ENCODE peak calls at places on chromosomes 7 and 10, in six cellular contexts. T is suprapubic skin, O is gastrocnemius medialis, C is testis, W is heart left ventricle, H is HepG2. V is an unnamed sample. For H3K4me1, the result is how much of the 10 kb centered on the place peaks cover.

GRCh38 chr7:81173766-81174281 is 255.0 kb upstream of the SEMA3C start:
- DNase-seq in T (no peak), O (no peak), C (no peak), W (no peak), H (no peak), V (no peak)

GRCh38 chr7:34249192-34249591 is 343.9 kb downstream of the BMPER start:
- DNase-seq in T (no peak), O (no peak), C (no peak), W (no peak), H (no peak), V (no peak)

GRCh38 chr7:82234457-82235049 is 209.0 kb downstream of the CACNA2D1 start:
- DNase-seq in T (no peak), O (no peak), C (no peak), W (no peak), H (peak), V (no peak)

GRCh38 chr7:41046221-41046761 is 656.6 kb downstream of the INHBA start:
- DNase-seq in T (no peak), O (peak), C (no peak), W (peak), H (no peak), V (no peak)

GRCh38 chr10:59708816-59709471 is 706 bp downstream of the SLC16A9 start:
- DNase-seq in T (no peak), O (peak), C (peak), W (peak), H (no peak), V (peak)

GRCh38 chr7:83643754-83644153 is 5.2 kb downstream of the SEMA3E start:
- DNase-seq in T (no peak), O (no peak), C (no peak), W (no peak), H (no peak), V (no peak)

GRCh38 chr10:48332166-48332870 is 25.8 kb downstream of the MAPK8 start:
- DNase-seq in T (no peak), O (no peak), C (no peak), W (no peak), H (no peak), V (no peak)

GRCh38 chr7:89661876-89662275 is 492.4 kb upstream of the STEAP1 start:
- DNase-seq in T (no peak), O (no peak), C (no peak), W (no peak), H (no peak), V (no peak)

GRCh38 chr10:70549962-70550845 is 52.3 kb downstream of the PRF1 start:
- DNase-seq in T (no peak), O (peak), C (peak), W (peak), H (peak), V (peak)

GRCh38 chr7:55409474-55410225 is 44.5 kb downstream of the LANCL2 start:
- DNase-seq in T (no peak), O (no peak), C (no peak), W (no peak), H (no peak), V (no peak)

GRCh38 chr10:8444630-8445029 is 390.1 kb downstream of the GATA3 start:
- DNase-seq in T (no peak), O (no peak), C (peak), W (no peak), H (no peak), V (peak)

GRCh38 chr10:13716161-13717071 is 129.7 kb downstream of the PRPF18 start:
- DNase-seq in T (no peak), O (no peak), C (no peak), W (peak), H (no peak), V (no peak)

GRCh38 chr10:13715091-13715490 is 128.3 kb downstream of the PRPF18 start:
- DNase-seq in T (no peak), O (no peak), C (no peak), W (no peak), H (no peak), V (no peak)

GRCh38 chr10:13709931-13710690 is 123.3 kb downstream of the PRPF18 start:
- DNase-seq in T (no peak), O (no peak), C (no peak), W (no peak), H (no peak), V (no peak)

GRCh38 chr10:13711281-13711680 is 124.5 kb downstream of the PRPF18 start:
- DNase-seq in T (no peak), O (no peak), C (no peak), W (no peak), H (no peak), V (no peak)

DNA sequence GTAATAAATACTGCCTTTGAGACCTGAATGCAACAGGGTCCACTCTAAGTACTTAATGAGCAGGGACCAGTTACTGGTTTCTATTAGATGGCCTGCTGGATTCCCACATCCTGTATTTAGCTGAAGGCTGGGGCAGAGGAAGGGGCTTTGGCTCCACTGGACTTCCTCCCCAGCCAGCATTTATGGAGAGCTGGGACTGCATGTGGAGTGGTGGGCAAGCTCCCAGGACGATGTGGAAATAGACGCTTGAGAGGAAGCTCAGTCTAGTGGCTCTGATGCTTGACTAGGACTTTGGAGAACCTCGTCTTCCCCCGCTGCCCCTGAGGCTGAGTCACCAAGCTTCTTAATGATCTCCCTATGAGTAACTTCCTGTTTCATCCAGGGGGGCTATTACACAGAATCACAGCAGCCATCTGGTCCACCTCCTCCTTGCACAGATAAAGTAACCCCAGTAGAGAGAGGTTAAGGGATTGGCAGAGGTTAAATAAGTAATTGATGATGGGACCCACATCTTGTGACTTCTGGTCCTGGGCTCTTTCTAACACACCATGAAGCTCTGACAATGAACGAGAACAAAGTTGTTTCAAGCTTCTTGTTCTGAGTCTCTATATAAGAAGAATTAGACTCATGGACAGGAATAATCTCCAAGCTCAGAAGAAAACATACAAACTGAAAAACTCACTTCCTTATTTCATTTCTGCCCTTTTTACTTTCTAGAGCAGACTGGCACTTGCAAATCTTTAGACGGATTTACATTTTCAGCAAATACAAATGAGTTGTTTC is 126.2 kb downstream of the PRPF18 start:
- DNase-seq in T (peak), O (peak), C (peak), W (peak), H (no peak), V (peak)
- TF ChIP-seq POLR2A in T (no peak), O (no peak), C (no peak), W (no peak), H (no peak), V (no peak)

GRCh38 chr7:151083071-151083823 is at the start of gene TMUB1:
- DNase-seq in T (peak), O (peak), C (peak), W (peak), H (peak), V (peak)
- H3K4me1 ChIP-seq in T (half or more), O (half or more), C (under half), W (half or more), H (half or more), V (half or more)

DNA sequence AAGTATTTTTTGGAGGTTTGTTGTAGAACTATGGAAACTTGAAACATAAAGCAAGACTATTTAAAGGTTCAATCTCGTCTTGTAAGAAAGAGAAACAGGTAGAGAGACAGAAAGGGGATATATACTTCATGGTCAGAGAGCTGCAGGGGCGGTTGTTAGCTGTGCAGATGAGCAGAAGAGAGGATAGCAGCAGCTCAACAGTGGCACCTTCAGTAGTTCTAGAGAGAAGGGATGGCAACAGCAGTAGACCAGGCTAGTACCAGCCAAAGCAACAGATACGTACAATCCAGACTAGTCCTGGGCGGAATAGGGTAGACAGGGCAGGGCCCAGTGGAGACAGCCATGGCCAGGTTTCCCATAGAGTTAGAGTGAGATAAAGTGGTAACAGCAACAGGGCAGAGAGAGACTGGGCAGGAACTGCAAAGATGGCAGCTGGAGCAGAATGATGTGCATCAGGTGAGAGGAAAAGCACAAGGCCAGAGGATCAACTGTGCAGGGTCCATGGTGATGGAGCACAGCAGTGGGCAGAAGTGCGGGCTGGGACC is 145.2 kb downstream of the FRMD4A start:
- DNase-seq in T (no peak), O (no peak), C (peak), W (no peak), H (peak), V (no peak)
- TF ChIP-seq POLR2A in T (no peak), O (no peak), C (no peak), W (no peak), H (peak), V (peak)

GRCh38 chr10:118042827-118043242 is 3.9 kb downstream of the RAB11FIP2 start:
- DNase-seq in T (no peak), O (no peak), C (no peak), W (no peak), H (no peak), V (no peak)

GRCh38 chr10:118045842-118046490 is 775 bp downstream of the RAB11FIP2 start:
- DNase-seq in T (peak), O (peak), C (peak), W (peak), H (peak), V (peak)

GRCh38 chr10:118041316-118041715 is 5.4 kb downstream of the RAB11FIP2 start:
- DNase-seq in T (no peak), O (no peak), C (no peak), W (no peak), H (no peak), V (no peak)

GRCh38 chr10:118045154-118045841 is 1.4 kb downstream of the RAB11FIP2 start:
- DNase-seq in T (no peak), O (no peak), C (no peak), W (no peak), H (no peak), V (no peak)

DNA sequence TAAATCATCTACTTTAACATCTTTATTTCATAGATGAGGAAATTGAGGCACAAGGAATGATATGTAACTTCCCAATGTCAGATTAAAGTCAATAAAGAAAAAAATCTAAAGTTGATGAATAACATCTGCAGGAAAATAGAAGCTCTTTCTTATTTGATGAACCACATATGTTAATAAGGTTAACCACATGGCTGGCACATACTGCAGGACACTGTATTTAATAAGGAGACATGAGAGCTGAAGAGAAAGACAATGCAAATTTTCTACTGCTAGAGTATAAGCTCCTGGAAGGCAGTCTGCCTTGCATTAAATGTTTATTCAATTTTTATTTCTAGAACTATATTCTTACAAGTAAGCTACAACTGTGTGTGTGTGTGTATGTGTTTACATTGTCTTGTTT is 4.4 kb downstream of the RAB11FIP2 start:
- DNase-seq in T (no peak), O (no peak), C (no peak), W (no peak), H (no peak), V (no peak)
- H3K4me1 ChIP-seq in T (under half), O (half or more), C (under half), W (half or more), H (under half), V (under half)

GRCh38 chr7:93920496-93921189 is 892 bp upstream of the GNG11 start:
- DNase-seq in T (no peak), O (no peak), C (no peak), W (no peak), H (no peak), V (no peak)

GRCh38 chr7:93923291-93923690 is 1.8 kb downstream of the GNG11 start:
- DNase-seq in T (no peak), O (no peak), C (no peak), W (no peak), H (no peak), V (no peak)

GRCh38 chr7:93923946-93924345 is 2.4 kb downstream of the GNG11 start:
- DNase-seq in T (no peak), O (no peak), C (no peak), W (no peak), H (no peak), V (no peak)

GRCh38 chr7:93921190-93921585 is 347 bp upstream of the GNG11 start:
- DNase-seq in T (no peak), O (no peak), C (no peak), W (no peak), H (no peak), V (no peak)

GRCh38 chr7:93921607-93922446 is at the start of gene GNG11:
- DNase-seq in T (peak), O (peak), C (peak), W (peak), H (no peak), V (peak)
- TF ChIP-seq POLR2A in T (no peak), O (peak), C (no peak), W (peak), H (no peak), V (no peak)

GRCh38 chr10:119221201-119221600 is 13.8 kb downstream of the GRK5 start:
- DNase-seq in T (no peak), O (no peak), C (no peak), W (no peak), H (peak), V (no peak)

GRCh38 chr10:119219747-119220320 is 12.5 kb downstream of the GRK5 start:
- DNase-seq in T (no peak), O (no peak), C (no peak), W (no peak), H (no peak), V (no peak)

GRCh38 chr10:119222531-119222930 is 15.2 kb downstream of the GRK5 start:
- DNase-seq in T (no peak), O (no peak), C (no peak), W (no peak), H (peak), V (no peak)

GRCh38 chr10:119222966-119223386 is 15.6 kb downstream of the GRK5 start:
- DNase-seq in T (no peak), O (no peak), C (no peak), W (no peak), H (no peak), V (no peak)

DNA sequence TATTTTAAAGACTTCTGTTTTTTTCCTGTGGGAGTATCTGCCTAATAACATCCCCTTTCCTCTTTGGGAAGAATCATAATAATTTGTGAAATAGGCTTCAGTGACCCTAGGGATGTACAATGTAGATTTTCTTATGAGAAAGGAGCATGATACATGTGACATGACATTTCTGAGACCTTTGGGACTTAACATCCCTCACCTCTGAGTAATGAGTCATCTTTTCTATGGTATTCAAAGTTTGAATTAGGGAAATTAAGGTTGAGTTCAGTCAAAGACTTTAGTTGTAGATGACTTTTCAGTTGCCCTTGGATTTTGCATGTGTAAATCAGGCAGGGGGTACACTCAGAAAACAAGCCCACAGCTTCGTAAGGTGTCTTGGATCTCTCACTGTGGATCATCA is 14.3 kb downstream of the GRK5 start:
- DNase-seq in T (no peak), O (no peak), C (no peak), W (no peak), H (no peak), V (no peak)
- H3K4me1 ChIP-seq in T (under half), O (under half), C (under half), W (half or more), H (half or more), V (under half)

GRCh38 chr7:5494683-5495561 is 71.3 kb upstream of the TNRC18 start:
- DNase-seq in T (peak), O (peak), C (peak), W (peak), H (peak), V (peak)
- TF ChIP-seq POLR2A in T (no peak), O (no peak), C (no peak), W (no peak), H (no peak), V (no peak)

DNA sequence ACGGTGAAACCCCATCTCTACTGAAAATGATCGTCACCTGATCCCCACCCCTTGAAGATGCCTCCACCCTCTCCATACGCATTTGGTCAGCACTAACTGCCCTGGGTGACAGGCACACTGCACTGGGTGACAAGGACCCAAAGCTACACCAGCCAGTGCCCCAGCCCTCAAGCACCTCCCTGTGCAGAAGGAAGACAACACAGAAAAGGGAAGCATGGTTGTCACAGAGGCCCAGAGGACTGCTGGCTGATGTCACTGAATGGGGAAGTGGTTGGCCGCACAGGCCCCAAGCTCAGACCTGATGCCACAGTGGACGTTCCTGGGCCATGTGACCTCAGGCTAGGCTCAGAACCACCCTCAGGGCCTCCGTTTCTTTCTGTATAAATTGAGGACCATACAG is 4.2 kb upstream of the PILRA start:
- DNase-seq in T (no peak), O (peak), C (peak), W (peak), H (no peak), V (peak)
- H3K4me1 ChIP-seq in T (under half), O (under half), C (under half), W (under half), H (under half), V (under half)

DNA sequence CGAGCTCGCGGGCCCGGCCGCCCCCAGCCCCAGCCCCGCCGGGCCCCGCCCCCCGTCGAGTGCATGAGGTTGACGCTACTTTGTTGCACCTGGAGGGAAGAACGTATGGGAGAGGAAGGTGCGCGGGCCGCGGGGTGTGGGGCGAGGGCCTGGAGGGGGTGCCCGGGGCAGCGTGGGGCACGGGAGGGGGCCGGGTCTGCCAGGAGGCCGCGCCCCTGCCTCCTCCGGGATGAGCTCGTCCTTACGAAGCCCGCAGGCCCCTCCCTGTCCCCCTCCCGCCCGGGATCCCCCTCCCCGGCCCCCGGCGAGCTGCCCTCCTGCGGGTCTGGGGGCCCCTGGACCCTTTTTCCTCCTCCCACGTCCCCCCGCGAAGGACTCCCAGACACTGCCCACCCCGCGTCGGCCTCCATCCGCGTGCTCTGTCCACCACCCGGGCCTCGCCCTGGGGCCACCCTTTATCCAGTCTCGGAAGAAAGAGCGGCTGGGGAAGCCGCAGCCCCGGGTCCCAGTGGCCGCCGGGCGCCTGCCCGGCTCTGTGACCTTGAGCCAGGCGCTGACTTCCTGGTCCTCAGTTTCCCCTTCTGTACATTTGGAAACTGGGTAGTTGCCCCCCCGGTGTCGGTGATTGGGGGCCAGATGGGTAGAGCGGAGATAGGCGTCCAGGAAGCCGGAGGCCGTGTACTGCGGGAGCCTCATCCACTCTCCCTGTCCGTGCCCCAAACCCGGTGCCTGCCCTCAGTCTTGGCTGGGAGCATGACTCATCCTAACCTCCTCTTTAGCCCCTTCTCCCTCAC is 521 bp downstream of the LIMK1 start:
- DNase-seq in T (peak), O (no peak), C (no peak), W (no peak), H (no peak), V (peak)
- TF ChIP-seq POLR2A in T (no peak), O (no peak), C (no peak), W (no peak), H (no peak), V (no peak)

V was measured in transverse colon.